ENCODE peak calls at places on chromosome 5, in ten cellular contexts. S, R, Y, W, D, G, T, V, Q and A are unnamed samples.

GRCh38 chr5:8399471-8399870 is 530.5 kb downstream of the MTRR start:
- DNase-seq in S (no peak), R (no peak), Y (no peak), W (no peak), D (no peak), G (no peak), T (no peak), V (no peak), Q (no peak), A (no peak)

GRCh38 chr5:59296317-59297264 is 596.9 kb downstream of the PDE4D start:
- DNase-seq in S (peak), R (no peak), Y (no peak), W (no peak), D (peak), G (no peak), T (peak), V (no peak), Q (no peak), A (peak)

GRCh38 chr5:16857635-16858034 is 78.5 kb downstream of the MYO10 start:
- DNase-seq in S (peak), R (no peak), Y (no peak), W (no peak), D (no peak), G (no peak), T (no peak), V (no peak), Q (no peak), A (no peak)

GRCh38 chr5:160169326-160169725 is 50.1 kb upstream of the PWWP2A start:
- DNase-seq in S (peak), R (no peak), Y (no peak), W (no peak), D (peak), G (no peak), T (no peak), V (no peak), Q (peak), A (no peak)

GRCh38 chr5:173823721-173824567 is 64.2 kb upstream of the CPEB4 start:
- DNase-seq in S (peak), R (no peak), Y (no peak), W (no peak), D (peak), G (no peak), T (no peak), V (peak), Q (peak), A (peak)

GRCh38 chr5:56126487-56127179 is 106.5 kb downstream of the ANKRD55 start:
- DNase-seq in S (no peak), R (no peak), Y (no peak), W (no peak), D (peak), G (no peak), T (no peak), V (no peak), Q (no peak), A (no peak)

GRCh38 chr5:149434162-149435014 is 55.3 kb upstream of the IL17B start:
- DNase-seq in S (peak), R (peak), Y (no peak), W (peak), D (peak), G (no peak), T (peak), V (peak), Q (no peak), A (no peak)

GRCh38 chr5:125372694-125373621 is 626.5 kb upstream of the ZNF608 start:
- DNase-seq in S (peak), R (no peak), Y (peak), W (no peak), D (peak), G (no peak), T (peak), V (peak), Q (peak), A (no peak)

GRCh38 chr5:134864707-134865106 is 9.5 kb upstream of the TXNDC15 start:
- DNase-seq in S (no peak), R (no peak), Y (no peak), W (no peak), D (no peak), G (no peak), T (no peak), V (no peak), Q (no peak), A (no peak)

GRCh38 chr5:30574761-30575160 is 618.7 kb upstream of the CDH6 start:
- DNase-seq in S (no peak), R (no peak), Y (no peak), W (no peak), D (no peak), G (no peak), T (no peak), V (no peak), Q (no peak), A (no peak)

GRCh38 chr5:138869763-138870500 is 5.2 kb downstream of the LRRTM2 start:
- DNase-seq in S (no peak), R (no peak), Y (no peak), W (no peak), D (peak), G (no peak), T (no peak), V (no peak), Q (no peak), A (no peak)

GRCh38 chr5:4901890-4902289 is 238.2 kb upstream of the ADAMTS16 start:
- DNase-seq in S (no peak), R (no peak), Y (no peak), W (peak), D (no peak), G (no peak), T (no peak), V (no peak), Q (no peak), A (no peak)

GRCh38 chr5:35038891-35039290 is 8.9 kb downstream of the AGXT2 start:
- DNase-seq in S (no peak), R (no peak), Y (no peak), W (no peak), D (no peak), G (no peak), T (no peak), V (no peak), Q (no peak), A (no peak)

GRCh38 chr5:14900661-14901461 is 29.3 kb upstream of the ANKH start:
- DNase-seq in S (peak), R (no peak), Y (no peak), W (peak), D (no peak), G (no peak), T (no peak), V (no peak), Q (no peak), A (no peak)

GRCh38 chr5:164002653-164003052 is 497.2 kb downstream of the MAT2B start:
- DNase-seq in S (peak), R (no peak), Y (no peak), W (no peak), D (peak), G (no peak), T (no peak), V (no peak), Q (no peak), A (no peak)

GRCh38 chr5:94802450-94802849 is 184.0 kb downstream of the SLF1 start:
- DNase-seq in S (peak), R (no peak), Y (no peak), W (no peak), D (no peak), G (no peak), T (no peak), V (peak), Q (no peak), A (no peak)

GRCh38 chr5:36713541-36713940 is 107.1 kb downstream of the SLC1A3 start:
- DNase-seq in S (no peak), R (no peak), Y (no peak), W (no peak), D (no peak), G (no peak), T (no peak), V (no peak), Q (no peak), A (no peak)

GRCh38 chr5:43643327-43643726 is 40.3 kb downstream of the NNT start:
- DNase-seq in S (peak), R (no peak), Y (no peak), W (no peak), D (no peak), G (no peak), T (no peak), V (no peak), Q (no peak), A (no peak)